ENCODE peak calls at places on chromosomes 16 and 17, in nine cellular contexts. One of them, this sample, is unnamed. For H3K9me3, the result is how much of the 10 kb centered on the place peaks cover.

GRCh38 chr16:81466351-81466960 is 21.8 kb downstream of the CMIP start:
- DNase-seq in heart left ventricle: no peak
- DNase-seq in tibial nerve: no peak
- DNase-seq in tibial artery: no peak
- DNase-seq in endodermal cell: no peak
- DNase-seq in breast epithelium: no peak
- DNase-seq in SK-N-SH: no peak
- DNase-seq in ovary: no peak
- DNase-seq in osteoblast: no peak
- DNase-seq in this sample: no peak

GRCh38 chr17:32878211-32878610 is 1.3 kb upstream of the MYO1D start:
- DNase-seq in breast epithelium: peak
- DNase-seq in osteoblast: peak
- DNase-seq in heart left ventricle: no peak
- DNase-seq in endodermal cell: no peak
- DNase-seq in tibial artery: peak
- DNase-seq in ovary: no peak
- DNase-seq in tibial nerve: peak
- DNase-seq in SK-N-SH: no peak
- DNase-seq in this sample: peak

GRCh38 chr16:14024300-14024699 is 46.8 kb upstream of the MRTFB start:
- DNase-seq in SK-N-SH: no peak
- DNase-seq in tibial artery: no peak
- DNase-seq in endodermal cell: no peak
- DNase-seq in heart left ventricle: no peak
- DNase-seq in ovary: no peak
- DNase-seq in breast epithelium: no peak
- DNase-seq in osteoblast: no peak
- DNase-seq in tibial nerve: no peak
- DNase-seq in this sample: no peak

GRCh38 chr17:42422412-42422957 is 571 bp downstream of the CAVIN1 start:
- DNase-seq in SK-N-SH: peak
- DNase-seq in ovary: peak
- DNase-seq in breast epithelium: no peak
- DNase-seq in heart left ventricle: peak
- DNase-seq in osteoblast: peak
- DNase-seq in endodermal cell: peak
- DNase-seq in tibial nerve: no peak
- DNase-seq in tibial artery: peak
- DNase-seq in this sample: peak

GRCh38 chr17:31390426-31390747 is 1.1 kb upstream of the RAB11FIP4 start:
- DNase-seq in SK-N-SH: no peak
- DNase-seq in heart left ventricle: no peak
- DNase-seq in breast epithelium: no peak
- DNase-seq in endodermal cell: no peak
- DNase-seq in osteoblast: peak
- DNase-seq in tibial nerve: no peak
- DNase-seq in ovary: no peak
- DNase-seq in tibial artery: no peak
- DNase-seq in this sample: no peak

GRCh38 chr17:19744492-19744891 is 3.6 kb downstream of the ALDH3A1 start:
- DNase-seq in ovary: peak
- DNase-seq in heart left ventricle: no peak
- DNase-seq in endodermal cell: no peak
- DNase-seq in tibial artery: no peak
- DNase-seq in osteoblast: peak
- DNase-seq in breast epithelium: no peak
- DNase-seq in tibial nerve: no peak
- DNase-seq in SK-N-SH: no peak
- DNase-seq in this sample: no peak

GRCh38 chr17:49513044-49513395 is 17.9 kb downstream of the NGFR start:
- DNase-seq in heart left ventricle: no peak
- DNase-seq in tibial nerve: no peak
- DNase-seq in osteoblast: peak
- DNase-seq in endodermal cell: no peak
- DNase-seq in tibial artery: no peak
- DNase-seq in breast epithelium: no peak
- DNase-seq in ovary: no peak
- DNase-seq in SK-N-SH: no peak
- DNase-seq in this sample: no peak

GRCh38 chr16:12143776-12144175 is 167.2 kb downstream of the SNX29 start:
- DNase-seq in ovary: no peak
- DNase-seq in osteoblast: no peak
- DNase-seq in breast epithelium: no peak
- DNase-seq in heart left ventricle: no peak
- DNase-seq in tibial nerve: no peak
- DNase-seq in tibial artery: no peak
- DNase-seq in endodermal cell: no peak
- DNase-seq in SK-N-SH: no peak
- DNase-seq in this sample: no peak

GRCh38 chr17:19533718-19534561 is at the start of gene SLC47A1:
- DNase-seq in tibial nerve: no peak
- DNase-seq in endodermal cell: peak
- DNase-seq in tibial artery: no peak
- DNase-seq in osteoblast: peak
- DNase-seq in ovary: peak
- DNase-seq in heart left ventricle: peak
- DNase-seq in breast epithelium: no peak
- DNase-seq in SK-N-SH: peak
- DNase-seq in this sample: peak

GRCh38 chr17:49239963-49240362 is 9.4 kb upstream of the PHOSPHO1 start:
- DNase-seq in heart left ventricle: no peak
- DNase-seq in ovary: no peak
- DNase-seq in breast epithelium: no peak
- DNase-seq in osteoblast: no peak
- DNase-seq in tibial artery: no peak
- DNase-seq in SK-N-SH: no peak
- DNase-seq in endodermal cell: no peak
- DNase-seq in tibial nerve: no peak
- DNase-seq in this sample: no peak

GRCh38 chr17:44792276-44792675 is 33.5 kb downstream of the ADAM11 start:
- DNase-seq in ovary: peak
- DNase-seq in endodermal cell: no peak
- DNase-seq in breast epithelium: no peak
- DNase-seq in heart left ventricle: no peak
- DNase-seq in tibial artery: peak
- DNase-seq in osteoblast: peak
- DNase-seq in tibial nerve: no peak
- DNase-seq in SK-N-SH: no peak
- DNase-seq in this sample: no peak

GRCh38 chr17:62735027-62735651 is 73.0 kb downstream of the MARCHF10 start:
- DNase-seq in heart left ventricle: no peak
- DNase-seq in SK-N-SH: no peak
- DNase-seq in endodermal cell: peak
- DNase-seq in tibial artery: no peak
- DNase-seq in osteoblast: no peak
- DNase-seq in tibial nerve: no peak
- DNase-seq in ovary: no peak
- DNase-seq in breast epithelium: no peak
- DNase-seq in this sample: no peak

GRCh38 chr16:50202926-50203624 is 50.0 kb downstream of the TENT4B start:
- DNase-seq in SK-N-SH: no peak
- DNase-seq in tibial nerve: no peak
- DNase-seq in endodermal cell: no peak
- DNase-seq in heart left ventricle: no peak
- DNase-seq in osteoblast: peak
- DNase-seq in tibial artery: no peak
- DNase-seq in ovary: no peak
- DNase-seq in breast epithelium: no peak
- DNase-seq in this sample: peak

DNA sequence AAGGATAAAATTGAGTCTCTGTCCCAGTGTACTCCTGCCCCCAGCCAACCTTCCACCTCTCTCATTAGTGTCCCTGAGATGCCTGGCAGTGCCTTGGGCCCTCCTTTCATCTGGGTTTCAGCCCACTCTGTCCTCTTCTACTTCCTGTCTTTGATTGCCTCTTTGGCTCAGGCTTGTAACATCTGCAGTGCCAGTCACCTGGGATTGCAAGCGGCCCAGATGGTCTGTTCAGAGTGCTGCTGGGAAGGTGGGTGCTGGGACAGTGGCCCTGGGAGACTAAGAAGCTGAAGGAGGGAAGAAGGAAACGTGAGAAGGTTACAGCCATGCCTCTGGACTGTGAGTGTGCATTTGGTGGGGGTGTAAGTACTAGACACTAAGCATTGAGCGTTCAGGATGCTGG is 2177.4 kb downstream of the TP53TG3F start:
- DNase-seq in osteoblast: no peak
- DNase-seq in tibial artery: no peak
- DNase-seq in ovary: no peak
- DNase-seq in breast epithelium: no peak
- DNase-seq in heart left ventricle: no peak
- DNase-seq in SK-N-SH: no peak
- DNase-seq in tibial nerve: no peak
- DNase-seq in endodermal cell: no peak
- DNase-seq in this sample: no peak
- H3K9me3 ChIP-seq in osteoblast: under half
- H3K9me3 ChIP-seq in tibial artery: under half
- H3K9me3 ChIP-seq in ovary: under half
- H3K9me3 ChIP-seq in breast epithelium: under half
- H3K9me3 ChIP-seq in heart left ventricle: under half
- H3K9me3 ChIP-seq in SK-N-SH: under half
- H3K9me3 ChIP-seq in tibial nerve: under half
- H3K9me3 ChIP-seq in endodermal cell: half or more
- H3K9me3 ChIP-seq in this sample: under half

GRCh38 chr16:853306-853705 is 52.8 kb upstream of the GNG13 start:
- DNase-seq in osteoblast: peak
- DNase-seq in ovary: no peak
- DNase-seq in breast epithelium: no peak
- DNase-seq in tibial nerve: no peak
- DNase-seq in tibial artery: no peak
- DNase-seq in endodermal cell: no peak
- DNase-seq in SK-N-SH: no peak
- DNase-seq in heart left ventricle: peak
- DNase-seq in this sample: no peak
- H3K9me3 ChIP-seq in osteoblast: under half
- H3K9me3 ChIP-seq in ovary: under half
- H3K9me3 ChIP-seq in breast epithelium: under half
- H3K9me3 ChIP-seq in tibial nerve: under half
- H3K9me3 ChIP-seq in tibial artery: under half
- H3K9me3 ChIP-seq in endodermal cell: under half
- H3K9me3 ChIP-seq in SK-N-SH: under half
- H3K9me3 ChIP-seq in heart left ventricle: under half
- H3K9me3 ChIP-seq in this sample: under half

GRCh38 chr16:35296962-35297653 is 1837.7 kb downstream of the TP53TG3F start:
- DNase-seq in osteoblast: no peak
- DNase-seq in SK-N-SH: no peak
- DNase-seq in breast epithelium: no peak
- DNase-seq in heart left ventricle: no peak
- DNase-seq in endodermal cell: no peak
- DNase-seq in ovary: no peak
- DNase-seq in tibial nerve: no peak
- DNase-seq in tibial artery: no peak
- DNase-seq in this sample: no peak

GRCh38 chr16:35298460-35299243 is 1839.2 kb downstream of the TP53TG3F start:
- DNase-seq in SK-N-SH: no peak
- DNase-seq in heart left ventricle: no peak
- DNase-seq in breast epithelium: no peak
- DNase-seq in ovary: no peak
- DNase-seq in tibial nerve: no peak
- DNase-seq in osteoblast: no peak
- DNase-seq in tibial artery: no peak
- DNase-seq in endodermal cell: no peak
- DNase-seq in this sample: no peak

GRCh38 chr16:35305476-35305875 is 1846.1 kb downstream of the TP53TG3F start:
- DNase-seq in heart left ventricle: no peak
- DNase-seq in SK-N-SH: no peak
- DNase-seq in osteoblast: no peak
- DNase-seq in tibial artery: no peak
- DNase-seq in tibial nerve: no peak
- DNase-seq in endodermal cell: no peak
- DNase-seq in ovary: no peak
- DNase-seq in breast epithelium: no peak
- DNase-seq in this sample: no peak

GRCh38 chr16:35306915-35307314 is 1847.5 kb downstream of the TP53TG3F start:
- DNase-seq in SK-N-SH: no peak
- DNase-seq in tibial artery: no peak
- DNase-seq in ovary: no peak
- DNase-seq in heart left ventricle: no peak
- DNase-seq in tibial nerve: no peak
- DNase-seq in osteoblast: no peak
- DNase-seq in breast epithelium: no peak
- DNase-seq in endodermal cell: no peak
- DNase-seq in this sample: no peak

DNA sequence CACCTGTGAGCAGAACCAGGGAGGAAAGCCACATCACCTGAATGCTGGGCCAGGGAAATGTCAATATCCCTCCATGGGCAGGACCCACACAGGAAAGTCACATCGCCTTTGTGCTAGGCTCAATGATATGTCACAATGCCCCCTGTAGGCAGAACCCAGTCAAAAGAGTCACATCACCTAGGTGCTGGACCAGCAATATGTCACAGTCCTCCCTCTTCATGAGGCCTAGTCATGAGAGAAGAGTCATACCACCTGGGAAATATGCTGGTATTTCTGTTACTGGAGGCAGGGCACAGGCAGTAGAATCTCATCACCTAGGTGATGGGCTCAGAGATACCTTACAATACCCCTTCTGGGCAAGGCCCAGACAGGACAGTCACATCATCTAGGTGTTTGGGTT is 1843.4 kb downstream of the TP53TG3F start:
- DNase-seq in heart left ventricle: no peak
- DNase-seq in ovary: no peak
- DNase-seq in tibial artery: no peak
- DNase-seq in tibial nerve: no peak
- DNase-seq in SK-N-SH: no peak
- DNase-seq in osteoblast: no peak
- DNase-seq in endodermal cell: no peak
- DNase-seq in breast epithelium: no peak
- DNase-seq in this sample: no peak
- H3K9me3 ChIP-seq in heart left ventricle: under half
- H3K9me3 ChIP-seq in ovary: under half
- H3K9me3 ChIP-seq in tibial artery: under half
- H3K9me3 ChIP-seq in tibial nerve: under half
- H3K9me3 ChIP-seq in SK-N-SH: under half
- H3K9me3 ChIP-seq in osteoblast: under half
- H3K9me3 ChIP-seq in endodermal cell: half or more
- H3K9me3 ChIP-seq in breast epithelium: under half
- H3K9me3 ChIP-seq in this sample: under half

DNA sequence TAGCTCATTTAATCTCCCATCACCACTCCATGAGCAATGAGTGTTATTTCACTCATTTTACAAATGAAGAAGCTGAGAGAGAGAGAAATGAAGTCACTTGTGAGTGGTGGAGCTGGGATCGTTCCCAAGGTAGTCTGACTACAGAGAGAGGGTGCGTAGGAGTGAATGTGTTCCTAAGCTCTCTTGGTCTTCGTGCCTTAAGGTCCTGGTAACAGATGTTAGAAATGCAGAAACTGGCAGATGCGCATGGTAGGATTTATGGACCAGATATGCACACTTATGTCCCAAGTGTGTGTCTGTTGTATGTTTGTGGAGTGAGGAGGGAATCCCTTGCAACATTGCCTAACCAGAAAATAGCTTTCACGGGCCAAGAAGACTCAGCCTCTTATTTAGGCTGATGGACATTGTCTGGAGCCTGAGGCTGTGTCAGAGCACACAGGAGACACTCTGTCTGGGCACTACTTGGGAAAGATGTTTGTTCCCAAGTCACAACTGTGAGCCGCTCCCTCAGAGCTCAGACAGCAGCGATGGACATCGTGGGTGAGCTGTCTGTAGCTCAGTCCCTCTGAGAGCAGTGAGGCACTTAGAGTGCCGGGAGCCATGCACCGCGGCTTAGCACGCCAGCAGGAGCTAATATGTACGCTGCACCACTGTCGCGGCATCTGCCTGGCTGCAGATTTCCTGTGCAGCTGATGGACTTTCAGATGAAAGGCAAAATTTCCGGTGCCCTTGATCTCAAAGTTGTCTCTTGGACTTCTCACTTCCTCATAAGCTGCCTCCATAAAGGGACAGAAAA is 93.0 kb upstream of the ZNF469 start:
- DNase-seq in tibial nerve: no peak
- DNase-seq in endodermal cell: no peak
- DNase-seq in osteoblast: no peak
- DNase-seq in breast epithelium: no peak
- DNase-seq in SK-N-SH: peak
- DNase-seq in ovary: no peak
- DNase-seq in heart left ventricle: no peak
- DNase-seq in tibial artery: no peak
- DNase-seq in this sample: no peak
- H3K9me3 ChIP-seq in tibial nerve: under half
- H3K9me3 ChIP-seq in endodermal cell: under half
- H3K9me3 ChIP-seq in osteoblast: under half
- H3K9me3 ChIP-seq in breast epithelium: under half
- H3K9me3 ChIP-seq in SK-N-SH: under half
- H3K9me3 ChIP-seq in ovary: under half
- H3K9me3 ChIP-seq in heart left ventricle: under half
- H3K9me3 ChIP-seq in tibial artery: under half
- H3K9me3 ChIP-seq in this sample: under half